ENCODE peak calls at places on chromosomes 4 and X, in four cellular contexts. M, Z, O and E are unnamed samples.

GRCh38 chr4:109589119-109589518 is 29.1 kb downstream of the MCUB start:
- DNase-seq in M (no peak), Z (peak; percentile 14), O (no peak), E (no peak)

GRCh38 chrX:25083661-25084060 is 67.9 kb upstream of the ARX start:
- DNase-seq in M (no peak), Z (no peak), O (no peak), E (no peak)

GRCh38 chr4:112167790-112168189 is 22.5 kb downstream of the FAM241A start:
- DNase-seq in M (no peak), Z (no peak), O (no peak), E (no peak)

GRCh38 chr4:184769285-184769825 is 35.5 kb upstream of the CENPU start:
- DNase-seq in M (no peak), Z (no peak), O (no peak), E (no peak)

GRCh38 chr4:148776944-148777343 is 334.7 kb upstream of the NR3C2 start:
- DNase-seq in M (peak; percentile 26), Z (no peak), O (no peak), E (no peak)

GRCh38 chr4:151207186-151207585 is 69.8 kb upstream of the PRSS48 start:
- DNase-seq in M (no peak), Z (no peak), O (no peak), E (no peak)

GRCh38 chr4:81466841-81467671 is 4.7 kb downstream of the RASGEF1B start:
- DNase-seq in M (peak; percentile 48), Z (peak; percentile 39), O (no peak), E (peak; percentile 43)

GRCh38 chrX:27619975-27620374 is 29.8 kb downstream of the DCAF8L2 start:
- DNase-seq in M (no peak), Z (no peak), O (no peak), E (no peak)

GRCh38 chr4:8099981-8100464 is 58.6 kb downstream of the ABLIM2 start:
- DNase-seq in M (no peak), Z (no peak), O (no peak), E (no peak)

GRCh38 chrX:19554786-19555185 is 39.5 kb upstream of the MAP3K15 start:
- DNase-seq in M (peak; percentile 27), Z (no peak), O (peak; percentile 47), E (no peak)

GRCh38 chrX:23902419-23902818 is 5.3 kb downstream of the APOO start:
- DNase-seq in M (peak; percentile 65), Z (peak; percentile 53), O (no peak), E (no peak)

GRCh38 chr4:177204126-177204525 is 105.5 kb upstream of the NEIL3 start:
- DNase-seq in M (no peak), Z (no peak), O (no peak), E (no peak)

GRCh38 chrX:72620550-72621145 is 48.0 kb upstream of the HDAC8 start:
- DNase-seq in M (peak; percentile 64), Z (no peak), O (peak; percentile 23), E (peak; percentile 8)

GRCh38 chrX:153410888-153411254 is 401 bp upstream of the ZFP92 start:
- DNase-seq in M (no peak), Z (no peak), O (no peak), E (no peak)

GRCh38 chr4:148056879-148057278 is 325.0 kb downstream of the ARHGAP10 start:
- DNase-seq in M (peak; percentile 33), Z (peak; percentile 38), O (peak; percentile 13), E (no peak)

GRCh38 chr4:85127653-85128052 is 161.2 kb upstream of the WDFY3 start:
- DNase-seq in M (peak; percentile 60), Z (peak; percentile 71), O (no peak), E (peak; percentile 82)

GRCh38 chrX:74422576-74423288 is 1.4 kb downstream of the SLC16A2 start:
- DNase-seq in M (peak; percentile 83), Z (peak; percentile 83), O (peak; percentile 14), E (peak; percentile 60)

GRCh38 chr4:2081540-2081939 is 22.4 kb downstream of the NAT8L start:
- DNase-seq in M (no peak), Z (no peak), O (no peak), E (no peak)

GRCh38 chrX:43804021-43804420 is 78.2 kb downstream of the MAOB start:
- DNase-seq in M (no peak), Z (no peak), O (no peak), E (no peak)

GRCh38 chr4:45155081-45155777 is 428.9 kb upstream of the GNPDA2 start:
- DNase-seq in M (no peak), Z (no peak), O (no peak), E (no peak)